ENCODE peak calls at places on chromosomes 3 and 15, in four cellular contexts. L is thoracic aorta, F is HTR-8/SVneo, D is ascending aorta. C is an unnamed sample.

GRCh38 chr15:50109086-50109987 is 9.7 kb downstream of the ATP8B4 start:
- DNase-seq in D (no peak), L (no peak), F (no peak), C (no peak)

GRCh38 chr3:180913582-180914404 is 1.3 kb downstream of the FXR1 start:
- DNase-seq in F (no peak), D (no peak), L (no peak), C (no peak)

GRCh38 chr15:51776952-51777574 is 25.7 kb downstream of the TMOD2 start:
- DNase-seq in D (peak), L (peak), F (peak), C (peak)

GRCh38 chr3:113151475-113152031 is 59.8 kb upstream of the BOC start:
- DNase-seq in D (no peak), F (no peak), L (no peak), C (no peak)

GRCh38 chr3:128911911-128912310 is 32.5 kb downstream of the ACAD9 start:
- DNase-seq in L (no peak), F (no peak), D (no peak), C (no peak)

GRCh38 chr15:67578020-67578600 is 35.6 kb downstream of the MAP2K5 start:
- DNase-seq in D (no peak), F (no peak), L (no peak), C (no peak)

GRCh38 chr15:67501177-67501835 is 19.6 kb upstream of the C15orf61 start:
- DNase-seq in F (peak), L (no peak), D (no peak), C (no peak)

GRCh38 chr3:185585523-185585861 is 603 bp upstream of the SENP2 start:
- DNase-seq in L (no peak), F (no peak), D (no peak), C (no peak)

GRCh38 chr3:156434921-156435320 is 120.0 kb downstream of the SSR3 start:
- DNase-seq in D (no peak), F (no peak), L (no peak), C (no peak)

GRCh38 chr15:77657629-77658238 is 25.0 kb upstream of the LINGO1 start:
- DNase-seq in L (no peak), F (no peak), D (no peak), C (no peak)

GRCh38 chr3:73656241-73656890 is 31.6 kb upstream of the PDZRN3 start:
- DNase-seq in L (no peak), D (no peak), F (no peak), C (no peak)